ENCODE peak calls at places on chromosome X, in four cellular contexts. One of them, this sample, is unnamed.

GRCh38 chrX:14697453-14697852 is 168.1 kb downstream of the GLRA2 start:
- DNase-seq in A549: peak; percentile 53
- DNase-seq in HepG2: peak; percentile 23
- DNase-seq in K562: peak; percentile 12
- DNase-seq in this sample: peak; percentile 62

GRCh38 chrX:31423575-31424284 is 351.9 kb upstream of the FTHL17 start:
- DNase-seq in K562: peak; percentile 11
- DNase-seq in A549: peak; percentile 17
- DNase-seq in HepG2: peak; percentile 15
- DNase-seq in this sample: peak; percentile 23

GRCh38 chrX:5474282-5474681 is 754.4 kb downstream of the NLGN4X start:
- DNase-seq in A549: peak; percentile 1
- DNase-seq in HepG2: no peak
- DNase-seq in K562: no peak
- DNase-seq in this sample: no peak

GRCh38 chrX:77946571-77946970 is 22.9 kb downstream of the PGAM4 start:
- DNase-seq in A549: no peak
- DNase-seq in HepG2: no peak
- DNase-seq in K562: no peak
- DNase-seq in this sample: no peak

GRCh38 chrX:1316527-1316926 is 20.1 kb upstream of the IL3RA start:
- DNase-seq in A549: no peak
- DNase-seq in HepG2: no peak
- DNase-seq in K562: no peak
- DNase-seq in this sample: no peak

GRCh38 chrX:54427837-54428424 is 12.3 kb upstream of the TSR2 start:
- DNase-seq in A549: no peak
- DNase-seq in HepG2: no peak
- DNase-seq in K562: no peak
- DNase-seq in this sample: no peak

GRCh38 chrX:110732274-110732673 is 63.3 kb downstream of the CHRDL1 start:
- DNase-seq in K562: no peak
- DNase-seq in A549: no peak
- DNase-seq in HepG2: no peak
- DNase-seq in this sample: no peak

GRCh38 chrX:2488621-2489285 is 12.0 kb downstream of the DHRSX start:
- DNase-seq in K562: no peak
- DNase-seq in A549: no peak
- DNase-seq in HepG2: no peak
- DNase-seq in this sample: peak; percentile 6

GRCh38 chrX:2691543-2692220 is 587 bp downstream of the CD99 start:
- DNase-seq in HepG2: no peak
- DNase-seq in K562: peak; percentile 36
- DNase-seq in A549: peak; percentile 67
- DNase-seq in this sample: no peak

GRCh38 chrX:136260801-136261200 is 9.6 kb upstream of the MAP7D3 start:
- DNase-seq in HepG2: no peak
- DNase-seq in A549: peak; percentile 6
- DNase-seq in K562: no peak
- DNase-seq in this sample: no peak

GRCh38 chrX:41273638-41274037 is 60.3 kb upstream of the DDX3X start:
- DNase-seq in HepG2: no peak
- DNase-seq in A549: peak; percentile 23
- DNase-seq in K562: no peak
- DNase-seq in this sample: no peak

GRCh38 chrX:100864967-100865366 is 9.2 kb downstream of the NOX1 start:
- DNase-seq in K562: no peak
- DNase-seq in A549: no peak
- DNase-seq in HepG2: no peak
- DNase-seq in this sample: no peak

GRCh38 chrX:31397119-31397518 is 325.3 kb upstream of the FTHL17 start:
- DNase-seq in HepG2: no peak
- DNase-seq in A549: no peak
- DNase-seq in K562: no peak
- DNase-seq in this sample: no peak

GRCh38 chrX:139204903-139205667 is 325.5 kb upstream of the F9 start:
- DNase-seq in A549: peak; percentile 14
- DNase-seq in HepG2: no peak
- DNase-seq in K562: peak; percentile 51
- DNase-seq in this sample: peak; percentile 62

GRCh38 chrX:110284159-110284558 is 33.7 kb downstream of the AMMECR1 start:
- DNase-seq in HepG2: no peak
- DNase-seq in A549: peak; percentile 58
- DNase-seq in K562: no peak
- DNase-seq in this sample: no peak

GRCh38 chrX:11664211-11664888 is 1.4 kb downstream of the ARHGAP6 start:
- DNase-seq in K562: no peak
- DNase-seq in HepG2: no peak
- DNase-seq in A549: no peak
- DNase-seq in this sample: peak; percentile 12

GRCh38 chrX:77450415-77450814 is 3.2 kb downstream of the FGF16 start:
- DNase-seq in K562: no peak
- DNase-seq in A549: no peak
- DNase-seq in HepG2: no peak
- DNase-seq in this sample: no peak

GRCh38 chrX:10579753-10580060 is 40.7 kb downstream of the MID1 start:
- DNase-seq in HepG2: no peak
- DNase-seq in K562: no peak
- DNase-seq in A549: no peak
- DNase-seq in this sample: no peak

GRCh38 chrX:150766351-150767044 is 73.3 kb downstream of the MTMR1 start:
- DNase-seq in A549: peak; percentile 28
- DNase-seq in HepG2: no peak
- DNase-seq in K562: peak; percentile 14
- DNase-seq in this sample: no peak

GRCh38 chrX:153499258-153499657 is 4.5 kb downstream of the BGN start:
- DNase-seq in K562: no peak
- DNase-seq in HepG2: no peak
- DNase-seq in A549: no peak
- DNase-seq in this sample: no peak

GRCh38 chrX:153501530-153501929 is 6.8 kb downstream of the BGN start:
- DNase-seq in A549: no peak
- DNase-seq in HepG2: no peak
- DNase-seq in K562: no peak
- DNase-seq in this sample: no peak

GRCh38 chrX:153498453-153498852 is 3.7 kb downstream of the BGN start:
- DNase-seq in A549: no peak
- DNase-seq in K562: no peak
- DNase-seq in HepG2: no peak
- DNase-seq in this sample: no peak

GRCh38 chrX:153500676-153501280 is 6.0 kb downstream of the BGN start:
- DNase-seq in K562: no peak
- DNase-seq in HepG2: no peak
- DNase-seq in A549: no peak
- DNase-seq in this sample: no peak

GRCh38 chrX:153499876-153500275 is 5.1 kb downstream of the BGN start:
- DNase-seq in A549: no peak
- DNase-seq in K562: no peak
- DNase-seq in HepG2: no peak
- DNase-seq in this sample: no peak
- TF ChIP-seq NR3C1 in A549: no peak
- TF ChIP-seq NR3C1 in K562: no peak
- TF ChIP-seq NR3C1 in HepG2: no peak
- TF ChIP-seq NR3C1 in this sample: no peak

DNA sequence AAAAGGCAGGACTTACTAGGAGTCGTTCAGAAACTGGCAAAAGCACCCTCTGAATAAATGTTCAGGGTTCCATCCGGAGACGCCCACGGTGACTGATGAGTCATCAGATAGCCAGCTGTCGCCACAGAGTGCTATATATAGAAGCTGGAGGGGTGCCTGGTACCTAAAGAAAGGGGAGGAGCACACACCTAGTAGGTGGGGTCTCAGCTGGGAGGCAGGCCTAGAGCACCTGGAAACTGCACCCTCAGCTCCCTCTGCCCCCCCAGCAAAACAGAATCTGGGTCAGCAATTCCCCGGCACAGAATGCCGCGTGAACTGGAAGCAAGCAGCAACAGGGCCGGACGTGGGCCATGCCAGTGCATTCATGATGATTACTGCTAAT is 242.0 kb downstream of the BCOR start:
- DNase-seq in A549: peak; percentile 12
- DNase-seq in HepG2: no peak
- DNase-seq in K562: peak; percentile 76
- DNase-seq in this sample: no peak
- TF ChIP-seq NR3C1 in A549: no peak
- TF ChIP-seq NR3C1 in HepG2: no peak
- TF ChIP-seq NR3C1 in K562: no peak
- TF ChIP-seq NR3C1 in this sample: no peak

DNA sequence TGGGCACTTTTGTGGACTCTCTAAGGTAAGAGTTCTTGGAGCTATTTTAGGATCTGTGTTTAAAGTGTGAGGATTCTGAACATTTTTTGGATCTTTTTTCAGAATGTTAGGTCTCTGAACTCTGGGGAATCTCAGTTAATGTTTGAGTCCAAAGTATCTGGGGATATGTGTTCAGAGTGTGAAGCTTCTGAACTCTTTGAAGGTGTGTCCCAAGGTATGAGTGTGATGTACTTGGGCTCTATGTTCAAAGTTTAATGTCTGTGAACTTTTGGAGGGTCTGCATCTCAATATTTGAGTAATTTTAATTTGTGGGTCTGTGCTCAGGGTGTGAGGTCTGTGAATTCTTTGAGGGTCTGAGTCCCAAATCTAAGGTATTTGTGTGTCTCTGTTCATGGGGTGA is 35.4 kb upstream of the PAGE4 start:
- DNase-seq in K562: no peak
- DNase-seq in A549: no peak
- DNase-seq in HepG2: peak; percentile 29
- DNase-seq in this sample: no peak
- TF ChIP-seq NR3C1 in K562: no peak
- TF ChIP-seq NR3C1 in A549: no peak
- TF ChIP-seq NR3C1 in HepG2: no peak
- TF ChIP-seq NR3C1 in this sample: no peak

DNA sequence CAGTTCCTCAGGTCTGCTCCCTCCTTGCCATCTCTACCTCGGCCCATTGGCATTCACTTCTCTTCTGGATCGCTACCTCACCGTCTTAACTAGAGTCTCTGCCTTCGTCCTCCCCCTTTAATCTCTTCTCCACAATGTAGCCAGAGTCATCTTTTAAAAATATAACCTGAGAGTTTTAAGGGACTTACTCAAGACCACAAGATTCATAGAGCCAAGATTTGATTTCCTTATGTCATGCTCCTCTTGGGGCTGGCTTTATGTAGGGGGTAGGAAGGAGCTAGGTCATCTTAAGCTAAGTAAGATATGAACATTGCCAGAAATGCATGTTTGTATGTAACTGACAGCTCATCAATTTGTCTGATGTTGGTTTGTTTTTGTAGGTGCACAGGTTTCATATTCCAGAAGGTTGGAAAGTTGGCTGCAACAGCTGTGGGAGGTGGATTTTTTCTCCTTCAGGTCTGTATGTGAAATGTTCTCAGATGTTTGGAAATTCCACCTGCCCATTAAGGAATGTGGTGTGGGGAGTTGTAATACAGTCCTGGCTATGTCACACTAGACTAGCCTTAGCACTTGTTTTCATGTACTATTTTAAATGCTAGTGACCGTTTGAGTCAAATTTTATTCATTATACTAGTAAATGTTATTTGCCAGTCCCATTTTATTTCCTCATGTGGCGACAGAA is 19.6 kb downstream of the FUNDC2 start:
- DNase-seq in HepG2: no peak
- DNase-seq in A549: no peak
- DNase-seq in K562: no peak
- DNase-seq in this sample: no peak
- TF ChIP-seq NR3C1 in HepG2: no peak
- TF ChIP-seq NR3C1 in A549: no peak
- TF ChIP-seq NR3C1 in K562: no peak
- TF ChIP-seq NR3C1 in this sample: no peak

GRCh38 chrX:47634871-47635575 is 5.3 kb upstream of the CFP start:
- DNase-seq in HepG2: no peak
- DNase-seq in K562: no peak
- DNase-seq in A549: no peak
- DNase-seq in this sample: no peak
- TF ChIP-seq NR3C1 in HepG2: no peak
- TF ChIP-seq NR3C1 in K562: no peak
- TF ChIP-seq NR3C1 in A549: no peak
- TF ChIP-seq NR3C1 in this sample: no peak

GRCh38 chrX:119756926-119757635 is 1.3 kb upstream of the SOWAHD start:
- DNase-seq in A549: no peak
- DNase-seq in K562: no peak
- DNase-seq in HepG2: peak; percentile 23
- DNase-seq in this sample: no peak
- TF ChIP-seq NR3C1 in A549: no peak
- TF ChIP-seq NR3C1 in K562: no peak
- TF ChIP-seq NR3C1 in HepG2: no peak
- TF ChIP-seq NR3C1 in this sample: no peak

This sample was measured in WTC11.